ENCODE peak calls at places on chromosomes 5 and 9, in seven cellular contexts. N, Z, L, Y, B, R and S are unnamed samples.

GRCh38 chr5:143037071-143037470 is 266.9 kb downstream of the ARHGAP26 start:
- DNase-seq in R (no peak), L (no peak), N (no peak), B (no peak), Z (no peak), Y (no peak), S (no peak)

GRCh38 chr5:67156976-67157583 is 39.5 kb downstream of the CD180 start:
- DNase-seq in R (peak), L (peak), N (no peak), Y (peak), B (peak), Z (no peak), S (no peak)

GRCh38 chr5:126138475-126139005 is 284.7 kb upstream of the GRAMD2B start:
- DNase-seq in Z (no peak), L (no peak), Y (peak), N (no peak), R (no peak), B (no peak), S (no peak)

GRCh38 chr9:87464110-87464991 is 33.3 kb upstream of the DAPK1 start:
- DNase-seq in R (no peak), Y (peak), L (no peak), B (no peak), Z (no peak), N (no peak), S (no peak)

GRCh38 chr9:13552606-13553215 is 273.2 kb upstream of the MPDZ start:
- DNase-seq in L (no peak), N (no peak), Z (no peak), B (peak), R (no peak), Y (no peak), S (no peak)

GRCh38 chr5:67246108-67246507 is 49.5 kb upstream of the CD180 start:
- DNase-seq in N (no peak), B (peak), Z (no peak), L (no peak), Y (peak), R (no peak), S (peak)

GRCh38 chr9:14702200-14702599 is 9.0 kb upstream of the ZDHHC21 start:
- DNase-seq in Y (no peak), N (no peak), L (no peak), B (no peak), R (no peak), Z (no peak), S (no peak)

GRCh38 chr5:179111267-179112207 is 51.4 kb downstream of the ZNF354C start:
- DNase-seq in L (no peak), R (no peak), Z (no peak), Y (no peak), B (no peak), N (no peak), S (no peak)

GRCh38 chr9:86700601-86701000 is 246.7 kb downstream of the GAS1 start:
- DNase-seq in R (no peak), B (no peak), L (no peak), Z (no peak), Y (peak), N (peak), S (no peak)